ENCODE peak calls at places on chromosomes 16 and 17, in four cellular contexts. S, X, P and C are unnamed samples.

GRCh38 chr16:25689137-25689836 is 2.5 kb upstream of the HS3ST4 start:
- DNase-seq in S (no peak), X (no peak), P (no peak), C (no peak)

GRCh38 chr16:8798535-8799157 is 1.0 kb downstream of the PMM2 start:
- DNase-seq in S (no peak), X (peak; percentile 43), P (no peak), C (no peak)

GRCh38 chr17:34556384-34556783 is 23.0 kb upstream of the TMEM132E start:
- DNase-seq in S (peak; percentile 10), X (no peak), P (no peak), C (peak; percentile 38)

GRCh38 chr17:9470171-9470570 is 105.4 kb downstream of the STX8 start:
- DNase-seq in S (peak; percentile 55), X (peak; percentile 26), P (no peak), C (no peak)

GRCh38 chr17:40535924-40536717 is 29.2 kb downstream of the CCR7 start:
- DNase-seq in S (peak; percentile 79), X (no peak), P (no peak), C (no peak)

GRCh38 chr16:30382398-30383015 is at the start of gene SEPTIN1:
- DNase-seq in S (no peak), X (peak; percentile 76), P (no peak), C (no peak)

GRCh38 chr16:19901164-19901563 is 16.5 kb upstream of the GPRC5B start:
- DNase-seq in S (no peak), X (no peak), P (no peak), C (no peak)

GRCh38 chr16:10951016-10951415 is 6.7 kb downstream of the CLEC16A start:
- DNase-seq in S (no peak), X (no peak), P (no peak), C (no peak)

GRCh38 chr16:64730261-64730660 is 391.6 kb downstream of the CDH11 start:
- DNase-seq in S (no peak), X (no peak), P (no peak), C (peak; percentile 22)

GRCh38 chr16:81852347-81852746 is 73.3 kb downstream of the PLCG2 start:
- DNase-seq in S (no peak), X (no peak), P (no peak), C (peak; percentile 26)

GRCh38 chr16:81860310-81860709 is 81.2 kb downstream of the PLCG2 start:
- DNase-seq in S (no peak), X (no peak), P (no peak), C (no peak)

GRCh38 chr16:81850197-81850944 is 71.3 kb downstream of the PLCG2 start:
- DNase-seq in S (no peak), X (no peak), P (no peak), C (no peak)

GRCh38 chr16:81860867-81861266 is 81.8 kb downstream of the PLCG2 start:
- DNase-seq in S (no peak), X (no peak), P (no peak), C (no peak)

DNA sequence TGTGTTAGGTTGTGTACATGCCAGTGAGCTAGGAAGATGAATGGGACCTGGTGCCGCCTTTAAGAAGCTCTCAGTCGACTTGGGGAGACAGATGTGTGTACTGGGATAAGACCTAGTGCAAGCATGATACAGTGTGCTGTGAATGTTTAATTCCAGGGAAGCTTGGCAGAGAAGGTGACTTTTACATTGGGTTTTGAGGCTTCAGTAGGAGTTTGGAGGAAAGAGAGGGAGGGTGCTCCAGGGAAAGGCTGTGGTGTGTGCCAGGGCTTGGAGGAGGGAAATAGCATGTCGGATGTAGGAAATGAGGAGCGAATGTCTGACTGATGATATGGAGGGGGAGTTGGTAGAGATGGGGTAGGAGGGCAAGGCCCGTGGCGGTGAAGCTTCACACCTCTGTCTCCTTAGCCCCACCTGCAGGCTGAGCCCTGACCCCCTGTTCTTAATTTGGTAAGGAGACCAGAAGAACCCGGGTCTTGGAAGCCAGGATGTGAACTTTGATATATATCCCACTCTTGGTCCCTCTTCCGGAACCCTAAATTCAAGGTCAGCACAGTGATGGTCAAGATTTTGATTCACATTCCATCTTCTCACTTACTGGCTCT is 76.6 kb downstream of the PLCG2 start:
- DNase-seq in S (no peak), X (no peak), P (no peak), C (no peak)
- TF ChIP-seq CTCF in S (no peak), X (no peak), P (no peak), C (no peak)

GRCh38 chr17:32256012-32256694 is 9.5 kb upstream of the RHBDL3 start:
- DNase-seq in S (no peak), X (no peak), P (peak; percentile 47), C (no peak)
- H3K4me3 ChIP-seq in S (no peak overlapping the region), X (no peak overlapping the region), P (no peak overlapping the region), C (no peak overlapping the region)

GRCh38 chr16:51731160-51731559 is 580.1 kb upstream of the SALL1 start:
- DNase-seq in S (no peak), X (no peak), P (no peak), C (no peak)

GRCh38 chr16:51734220-51734619 is 583.1 kb upstream of the SALL1 start:
- DNase-seq in S (no peak), X (no peak), P (no peak), C (no peak)
- TF ChIP-seq CTCF in S (no peak), X (no peak), P (no peak), C (no peak)

DNA sequence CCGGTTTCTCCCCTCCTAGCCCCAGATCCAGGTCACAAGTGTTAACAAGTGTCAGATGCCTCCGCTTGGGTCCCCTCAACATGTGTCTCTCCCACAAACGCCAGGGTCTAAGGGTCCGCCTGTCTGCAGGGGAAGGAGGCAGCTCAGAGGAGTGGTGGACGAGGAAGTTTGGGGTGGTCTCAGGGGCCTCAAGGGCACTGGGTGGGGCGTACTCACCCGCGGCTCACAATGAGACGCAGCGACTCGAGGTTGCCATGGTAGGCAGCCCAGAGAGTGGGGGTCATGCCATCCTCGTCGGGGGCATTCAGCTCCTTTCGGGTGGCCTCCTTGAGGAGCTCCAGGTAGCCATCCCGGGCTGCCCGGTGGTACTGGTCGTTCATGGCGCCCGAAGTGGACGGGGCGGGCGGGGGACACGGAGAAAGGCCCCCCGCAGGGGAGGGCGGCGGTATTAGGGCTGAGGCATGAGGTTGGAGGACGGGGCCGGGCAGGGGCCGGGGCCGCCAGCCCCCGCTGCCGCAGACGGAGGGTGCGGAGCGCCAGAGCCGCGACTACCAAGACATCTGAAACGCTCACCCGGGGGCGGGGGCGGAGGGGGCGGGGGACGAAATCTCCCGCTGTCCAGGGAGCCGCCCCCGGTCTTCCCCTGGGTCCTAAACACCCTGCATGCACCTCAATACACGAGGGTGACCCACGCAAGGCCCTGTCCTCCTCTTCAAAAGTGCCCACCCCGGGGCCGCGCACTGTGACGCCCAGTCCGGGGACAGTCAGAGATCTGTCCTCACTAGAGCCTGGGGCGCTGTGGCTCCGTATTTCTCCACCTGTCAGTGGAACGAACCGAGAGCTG is at the start of gene USH1G:
- DNase-seq in S (no peak), X (no peak), P (no peak), C (peak; percentile 33)
- H3K4me3 ChIP-seq in S (no peak within 1 kb of the TSS), X (peak within 1 kb of the TSS; percentile 37), P (no peak within 1 kb of the TSS), C (peak within 1 kb of the TSS; percentile 62)

GRCh38 chr16:17557480-17557879 is 86.7 kb upstream of the XYLT1 start:
- DNase-seq in S (no peak), X (no peak), P (no peak), C (no peak)

GRCh38 chr16:17556276-17557052 is 85.7 kb upstream of the XYLT1 start:
- DNase-seq in S (peak; percentile 7), X (peak; percentile 34), P (no peak), C (peak; percentile 33)

GRCh38 chr16:17552351-17552750 is 81.6 kb upstream of the XYLT1 start:
- DNase-seq in S (no peak), X (no peak), P (no peak), C (peak; percentile 45)

GRCh38 chr16:17560548-17560947 is 89.8 kb upstream of the XYLT1 start:
- DNase-seq in S (no peak), X (no peak), P (no peak), C (no peak)

DNA sequence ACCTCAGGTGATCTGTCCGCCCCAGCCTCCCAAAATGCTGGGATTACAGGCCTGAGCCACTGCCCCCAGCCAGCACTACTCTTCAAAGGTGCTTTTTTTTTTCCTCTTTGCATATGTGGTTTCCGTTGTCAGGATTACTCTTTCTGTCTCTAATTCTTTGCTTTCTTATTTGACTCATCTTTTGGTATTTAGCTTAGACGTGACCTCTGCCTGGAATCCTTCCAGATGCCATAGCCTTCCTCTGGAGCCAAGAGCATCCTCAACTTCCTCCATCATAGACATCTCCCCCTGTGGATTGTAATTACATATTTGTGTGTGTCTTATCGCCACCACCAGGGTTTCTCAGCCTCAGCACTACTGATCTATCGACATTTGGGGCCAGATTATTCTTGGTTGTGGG is 84.4 kb upstream of the XYLT1 start:
- DNase-seq in S (peak; percentile 23), X (no peak), P (no peak), C (no peak)
- TF ChIP-seq CTCF in S (no peak), X (no peak), P (no peak), C (no peak)

GRCh38 chr17:79075861-79076406 is 1.3 kb downstream of the ENGASE start:
- DNase-seq in S (no peak), X (no peak), P (peak; percentile 22), C (no peak)
- H3K4me3 ChIP-seq in S (peak overlapping the region; percentile 66), X (peak overlapping the region; percentile 65), P (no peak overlapping the region), C (peak overlapping the region; percentile 57)

DNA sequence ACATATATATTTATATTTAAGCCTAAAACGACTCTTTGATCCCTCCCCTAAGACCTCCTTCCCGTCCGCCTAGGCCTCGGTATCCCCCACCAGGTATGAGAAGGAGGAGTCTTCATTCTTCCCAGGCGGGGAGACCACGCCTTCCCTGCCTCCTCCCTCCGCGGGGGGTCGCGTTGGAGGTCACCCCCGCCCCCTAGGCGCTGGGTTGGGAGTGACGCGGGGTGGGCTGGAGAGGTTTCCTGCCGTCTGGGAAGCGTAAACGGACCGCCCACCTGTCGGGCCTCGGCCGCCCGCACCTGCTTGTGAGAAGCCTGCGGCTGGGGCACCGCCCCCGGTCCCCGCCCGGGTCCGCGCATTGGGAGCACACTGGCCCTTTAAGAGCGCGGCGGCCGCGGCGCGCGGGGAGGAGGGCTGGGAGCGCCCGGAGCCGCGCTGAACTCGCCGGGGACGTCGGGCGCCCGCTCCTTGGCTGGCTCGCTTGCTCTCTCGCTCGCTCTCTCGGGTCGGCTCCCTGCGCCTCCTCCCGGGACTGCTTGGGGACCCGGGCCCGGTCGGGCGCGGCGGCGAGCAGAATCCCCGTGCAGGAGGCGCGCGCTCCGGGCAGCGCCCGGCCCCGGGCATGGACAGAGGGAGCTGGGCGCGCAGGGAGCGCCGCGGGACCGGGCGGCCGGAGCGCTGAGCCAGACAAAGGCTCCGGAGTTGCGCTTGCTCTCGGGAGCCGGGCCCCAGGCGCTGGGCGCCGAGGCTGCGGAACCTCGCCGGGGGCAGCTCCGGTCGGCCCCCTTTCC is at the start of gene MMP15:
- DNase-seq in S (peak; percentile 64), X (peak; percentile 71), P (peak; percentile 94), C (peak; percentile 84)
- TF ChIP-seq CTCF in S (no peak), X (no peak), P (no peak), C (no peak)

GRCh38 chr16:5865231-5865630 is 767.6 kb upstream of the EEF2KMT start:
- DNase-seq in S (no peak), X (no peak), P (no peak), C (no peak)
- H3K4me3 ChIP-seq in S (no peak overlapping the region), X (no peak overlapping the region), P (no peak overlapping the region), C (no peak overlapping the region)